ENCODE peak calls at places on chromosome 15, in seven cellular contexts. I is lower lobe of right lung; C is left ventricle myocardium inferior; Y is CD4-positive, alpha-beta memory T cell; T is tibial artery; G is ascending aorta; V is Peyer's patch. A is an unnamed sample. For H3K4me1 and H3K9me3, the result is how much of the 10 kb centered on the place peaks cover.

GRCh38 chr15:48630245-48630644 is 15.3 kb downstream of the FBN1 start:
- DNase-seq in C (no peak), I (no peak), V (no peak), Y (no peak), G (no peak), T (no peak), A (no peak)

GRCh38 chr15:73724211-73724610 is 28.9 kb downstream of the INSYN1 start:
- DNase-seq in Y (no peak), C (no peak), T (no peak), I (no peak), G (no peak), V (no peak), A (no peak)

GRCh38 chr15:72231847-72232461 is 964 bp upstream of the PKM start:
- DNase-seq in T (no peak), Y (peak), V (no peak), C (no peak), G (peak), I (no peak), A (peak)

GRCh38 chr15:75452364-75452967 is 976 bp upstream of the SIN3A start:
- DNase-seq in C (peak), Y (peak), I (peak), G (peak), V (peak), T (peak), A (peak)

GRCh38 chr15:40282144-40282869 is 557 bp downstream of the ANKRD63 start:
- DNase-seq in G (no peak), V (peak), I (peak), Y (peak), C (peak), T (no peak), A (peak)

GRCh38 chr15:23866832-23867231 is 179.7 kb upstream of the NDN start:
- DNase-seq in Y (no peak), T (no peak), V (no peak), C (no peak), G (no peak), I (no peak), A (no peak)

GRCh38 chr15:72382146-72382545 is 6.3 kb upstream of the HEXA start:
- DNase-seq in V (no peak), C (no peak), T (no peak), G (no peak), Y (no peak), I (no peak), A (no peak)

GRCh38 chr15:84740691-84741090 is 7.7 kb upstream of the ZNF592 start:
- DNase-seq in V (no peak), C (no peak), I (no peak), Y (no peak), T (no peak), G (no peak), A (no peak)

GRCh38 chr15:54518145-54518941 is 540.1 kb downstream of the UNC13C start:
- DNase-seq in V (no peak), T (no peak), C (no peak), Y (no peak), I (no peak), G (no peak), A (no peak)

GRCh38 chr15:45126535-45127158 is 3.0 kb downstream of the DUOXA1 start:
- DNase-seq in G (no peak), Y (no peak), T (no peak), V (peak), C (no peak), I (peak), A (peak)

GRCh38 chr15:48440084-48440483 is 108.9 kb downstream of the DUT start:
- DNase-seq in C (peak), V (no peak), Y (no peak), G (no peak), I (no peak), T (no peak), A (no peak)

GRCh38 chr15:80978685-80979084 is 10.9 kb downstream of the MESD start:
- DNase-seq in V (no peak), T (no peak), G (no peak), C (no peak), Y (no peak), I (no peak), A (no peak)

GRCh38 chr15:81301815-81302399 is 22.0 kb downstream of the STARD5 start:
- DNase-seq in G (no peak), V (peak), C (no peak), I (peak), Y (no peak), T (peak), A (no peak)

GRCh38 chr15:92277776-92278175 is 115.9 kb upstream of the ST8SIA2 start:
- DNase-seq in G (no peak), I (peak), T (no peak), C (no peak), Y (no peak), V (no peak), A (peak)

GRCh38 chr15:81108427-81108826 is 25.6 kb upstream of the CFAP161 start:
- DNase-seq in Y (no peak), T (no peak), V (no peak), G (no peak), I (no peak), C (no peak), A (no peak)

GRCh38 chr15:72302955-72303354 is 17.0 kb downstream of the CELF6 start:
- DNase-seq in I (no peak), T (no peak), Y (no peak), V (no peak), C (no peak), G (no peak), A (no peak)

GRCh38 chr15:96381463-96381862 is 51.0 kb downstream of the NR2F2 start:
- DNase-seq in G (no peak), T (no peak), C (no peak), V (no peak), I (no peak), Y (no peak), A (no peak)

GRCh38 chr15:101562428-101563059 is 73.0 kb upstream of the PCSK6 start:
- DNase-seq in Y (no peak), C (no peak), T (no peak), V (no peak), I (no peak), G (no peak), A (no peak)

GRCh38 chr15:52782514-52782913 is 7.6 kb downstream of the ONECUT1 start:
- DNase-seq in G (no peak), I (no peak), V (no peak), C (no peak), Y (no peak), T (no peak), A (no peak)

GRCh38 chr15:63287109-63287508 is 9.7 kb downstream of the APH1B start:
- DNase-seq in Y (no peak), T (no peak), G (no peak), C (no peak), V (no peak), I (no peak), A (no peak)

GRCh38 chr15:48616216-48616615 is 29.3 kb downstream of the FBN1 start:
- DNase-seq in Y (no peak), V (no peak), G (no peak), I (no peak), C (no peak), T (no peak), A (no peak)

GRCh38 chr15:64909546-64909945 is 2.2 kb upstream of the ANKDD1A start:
- DNase-seq in C (peak), I (no peak), V (no peak), G (no peak), Y (no peak), T (no peak), A (no peak)

GRCh38 chr15:29029651-29030195 is 143.9 kb downstream of the APBA2 start:
- DNase-seq in Y (no peak), V (no peak), I (no peak), C (no peak), T (no peak), G (no peak), A (no peak)

GRCh38 chr15:90035835-90036220 is 34.7 kb downstream of the ZNF710 start:
- DNase-seq in T (peak), C (no peak), Y (no peak), I (peak), V (no peak), G (peak), A (no peak)

GRCh38 chr15:90037510-90037860 is 36.4 kb downstream of the ZNF710 start:
- DNase-seq in V (no peak), Y (no peak), T (no peak), G (peak), I (no peak), C (no peak), A (no peak)

GRCh38 chr15:90037961-90038633 is 37.0 kb downstream of the ZNF710 start:
- DNase-seq in G (no peak), I (no peak), C (no peak), Y (peak), V (no peak), T (no peak), A (no peak)

GRCh38 chr15:90036343-90036742 is 35.2 kb downstream of the ZNF710 start:
- DNase-seq in Y (no peak), T (peak), G (peak), C (no peak), V (no peak), I (no peak), A (no peak)

GRCh38 chr15:90036806-90037509 is 35.8 kb downstream of the ZNF710 start:
- DNase-seq in G (peak), Y (no peak), T (peak), I (peak), C (no peak), V (no peak), A (no peak)
- H3K4me1 ChIP-seq in G (under half), Y (half or more), T (under half), I (half or more), C (half or more), V (under half), A (under half)

GRCh38 chr15:69275104-69275670 is 23.5 kb upstream of the PAQR5 start:
- DNase-seq in Y (no peak), C (no peak), I (no peak), T (no peak), G (no peak), V (no peak), A (no peak)

GRCh38 chr15:69265347-69265955 is 33.3 kb upstream of the PAQR5 start:
- DNase-seq in I (no peak), Y (no peak), T (no peak), G (no peak), V (no peak), C (no peak), A (no peak)

GRCh38 chr15:69272139-69272538 is 26.6 kb upstream of the PAQR5 start:
- DNase-seq in V (no peak), I (no peak), G (no peak), T (no peak), Y (no peak), C (no peak), A (no peak)

GRCh38 chr15:69275933-69276565 is 22.7 kb upstream of the PAQR5 start:
- DNase-seq in G (no peak), Y (no peak), V (no peak), T (no peak), C (no peak), I (no peak), A (no peak)

DNA sequence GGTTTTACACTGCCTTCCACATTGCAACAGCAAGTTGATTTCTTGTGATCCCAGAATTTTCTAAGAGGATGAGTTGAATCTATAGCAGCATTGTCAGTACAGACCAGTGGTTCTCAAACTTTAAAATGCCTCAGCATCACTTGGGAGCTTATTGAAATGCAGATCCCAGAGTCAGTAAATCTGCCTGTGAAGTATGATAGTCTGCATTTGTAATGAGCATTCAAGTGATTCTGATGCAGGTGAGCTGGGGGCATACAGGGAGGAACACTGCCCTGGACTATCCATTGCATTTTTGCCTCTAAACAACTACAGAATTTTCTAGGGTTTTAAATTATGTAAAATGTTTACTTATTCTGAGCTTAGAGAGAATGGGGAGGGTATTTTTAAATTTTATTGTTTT is 27.5 kb upstream of the PAQR5 start:
- DNase-seq in I (no peak), T (no peak), Y (no peak), G (no peak), C (no peak), V (no peak), A (no peak)
- H3K9me3 ChIP-seq in I (under half), T (under half), Y (under half), G (under half), C (under half), V (under half), A (under half)

GRCh38 chr15:38945551-38946298 is 381.1 kb upstream of the RASGRP1 start:
- DNase-seq in V (no peak), C (no peak), T (no peak), I (no peak), Y (no peak), G (no peak), A (no peak)
- H3K4me1 ChIP-seq in V (under half), C (under half), T (under half), I (under half), Y (under half), G (under half), A (under half)

GRCh38 chr15:33055962-33056361 is 138.6 kb downstream of the FMN1 start:
- DNase-seq in G (no peak), C (no peak), V (no peak), Y (no peak), T (no peak), I (no peak), A (no peak)

GRCh38 chr15:33048255-33048654 is 146.3 kb downstream of the FMN1 start:
- DNase-seq in I (no peak), V (no peak), T (no peak), G (no peak), C (no peak), Y (no peak), A (no peak)

GRCh38 chr15:33047077-33047476 is 147.4 kb downstream of the FMN1 start:
- DNase-seq in C (no peak), Y (no peak), I (no peak), V (no peak), G (no peak), T (no peak), A (no peak)

DNA sequence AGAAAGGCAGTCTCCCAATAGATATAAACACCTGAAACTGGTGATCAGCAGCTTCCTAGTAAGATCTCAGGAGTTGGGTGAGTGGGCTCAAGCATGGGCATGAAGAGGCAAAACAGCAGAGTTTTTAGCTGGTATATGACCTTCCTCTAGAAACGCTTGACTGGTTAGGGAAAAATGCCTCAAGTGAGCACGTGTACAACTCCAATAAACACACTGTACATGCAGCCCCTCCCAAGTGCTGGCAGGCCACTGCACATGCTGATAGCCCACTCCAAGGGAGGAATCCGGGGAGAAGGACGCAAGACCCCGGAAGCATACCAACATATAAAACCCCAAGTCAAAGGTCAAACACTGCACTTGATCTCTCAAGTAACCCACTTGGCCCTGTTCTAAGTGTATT is 143.0 kb downstream of the FMN1 start:
- DNase-seq in G (no peak), C (no peak), V (no peak), I (no peak), T (no peak), Y (no peak), A (no peak)
- H3K9me3 ChIP-seq in G (under half), C (under half), V (under half), I (under half), T (under half), Y (under half), A (under half)

DNA sequence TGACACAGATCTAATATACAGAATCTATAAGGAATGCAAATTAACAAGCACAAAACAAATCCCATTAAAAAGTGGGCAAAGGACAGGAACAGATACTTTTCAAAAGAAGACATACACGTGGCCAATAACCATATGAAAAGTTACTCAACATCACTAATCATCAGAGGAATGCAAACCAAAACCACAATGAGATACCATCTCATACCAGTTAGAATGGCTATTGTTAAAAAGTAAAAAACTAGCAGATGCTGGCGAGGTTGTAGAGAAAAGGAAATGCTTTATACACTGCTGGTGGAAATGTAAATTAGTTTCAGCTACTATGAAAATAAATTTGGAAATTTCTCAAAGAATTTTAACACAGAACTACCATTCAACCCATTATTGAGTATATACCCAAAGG is 50.7 kb downstream of the ADAMTS17 start:
- DNase-seq in Y (no peak), G (no peak), T (no peak), V (no peak), I (no peak), C (no peak), A (no peak)
- H3K4me1 ChIP-seq in Y (under half), G (under half), T (under half), V (under half), I (under half), C (under half), A (under half)

DNA sequence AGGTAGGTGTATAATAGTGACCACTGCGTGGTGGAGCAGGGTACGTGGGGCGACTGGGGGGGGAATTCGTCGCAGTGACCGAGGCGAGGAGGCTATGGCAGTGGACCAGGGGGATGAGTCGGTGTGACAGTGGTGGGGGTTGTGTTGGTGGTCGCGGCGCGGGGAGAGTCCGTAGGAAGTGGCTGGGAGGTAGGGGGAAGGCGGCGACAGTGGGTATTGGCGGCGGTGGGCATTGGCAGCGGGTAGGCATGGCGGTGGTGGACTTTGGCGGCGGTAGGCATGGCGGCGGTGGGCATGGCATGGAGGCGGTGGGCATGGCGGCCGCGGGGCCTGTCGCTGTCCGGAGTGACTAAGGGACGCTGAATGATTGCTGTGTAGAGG is 752 bp downstream of the SNRPN start:
- DNase-seq in I (peak), T (peak), V (no peak), C (peak), G (peak), Y (peak), A (peak)
- H3K9me3 ChIP-seq in I (under half), T (under half), V (under half), C (under half), G (under half), Y (under half), A (under half)

DNA sequence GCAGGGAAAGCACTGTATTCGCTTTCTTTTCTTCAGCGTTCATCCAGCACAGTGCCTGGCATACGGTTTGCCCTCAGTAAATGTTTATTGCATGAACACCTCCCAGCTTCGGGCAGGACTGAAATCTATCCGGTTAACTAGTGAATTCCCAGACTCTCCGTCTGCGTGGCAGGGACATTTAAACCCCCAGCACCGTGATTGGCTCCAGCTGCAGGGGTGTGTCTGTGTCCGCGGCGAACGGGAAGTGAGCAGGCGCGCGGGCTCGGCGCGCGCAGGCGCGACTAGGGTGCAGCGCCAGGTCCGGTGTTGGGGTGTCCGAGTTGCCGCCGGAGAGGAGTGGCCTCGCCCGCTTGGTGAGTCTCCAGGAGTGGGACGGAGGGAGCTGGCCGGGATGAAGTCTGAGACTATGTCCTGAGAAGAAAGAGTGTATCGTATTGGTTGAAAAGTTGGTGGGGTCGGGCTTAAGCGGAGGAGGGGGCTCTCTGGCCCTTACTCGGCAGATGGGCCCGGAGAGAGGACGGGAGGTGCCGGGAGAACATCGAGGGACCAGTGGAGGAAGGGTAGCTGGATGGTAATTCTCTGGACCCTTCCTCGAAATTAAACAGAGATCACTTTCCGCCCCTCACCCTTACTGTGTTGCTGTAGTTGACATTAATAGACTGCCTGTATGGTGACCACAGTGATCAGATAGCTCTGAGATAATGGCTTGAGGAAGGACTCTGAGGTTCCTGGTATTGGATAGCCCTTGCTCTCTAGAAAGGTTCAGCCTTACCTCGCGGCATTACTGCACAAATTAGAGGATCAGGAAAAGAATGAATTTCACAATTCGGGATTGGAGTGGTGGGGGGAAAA is at the start of gene SNAP23:
- DNase-seq in I (peak), T (peak), C (peak), G (peak), Y (peak), V (peak), A (peak)
- H3K4me1 ChIP-seq in I (half or more), T (under half), C (half or more), G (under half), Y (under half), V (under half), A (under half)

DNA sequence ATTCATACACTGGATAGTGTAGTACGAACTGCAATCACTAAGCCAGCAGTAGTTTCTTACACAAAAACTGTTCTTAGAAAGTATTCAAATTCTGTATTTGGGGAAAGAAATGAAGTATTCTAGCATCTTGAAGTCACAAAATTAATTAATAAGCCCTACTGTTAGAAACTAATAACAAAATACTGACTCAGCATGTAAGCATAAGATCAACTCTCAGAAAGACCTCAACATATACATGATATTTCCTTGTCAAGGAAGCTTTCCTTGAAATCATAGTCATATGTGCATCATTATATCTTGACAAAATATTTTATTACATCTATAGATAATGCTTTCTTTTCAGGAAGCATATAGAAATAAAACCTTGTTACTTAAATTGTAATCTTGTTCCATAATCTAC is 115.5 kb upstream of the GOLGA6L6 start:
- DNase-seq in G (no peak), V (no peak), I (no peak), Y (no peak), C (no peak), T (no peak), A (no peak)
- H3K9me3 ChIP-seq in G (under half), V (under half), I (under half), Y (under half), C (under half), T (under half), A (under half)

A was measured in CD4-positive, CD25-positive, alpha-beta regulatory T cell.